ENCODE peak calls at places on chromosomes 1 and 21, in seven cellular contexts. F, O, N, L, P, E and C are unnamed samples.

GRCh38 chr1:37814257-37814656 is 6.2 kb upstream of the YRDC start:
- DNase-seq in L (no peak), P (no peak), O (no peak), E (no peak), F (no peak), N (no peak), C (peak; percentile 23)

GRCh38 chr1:24275510-24275909 is 43.6 kb upstream of the GRHL3 start:
- DNase-seq in O (peak; percentile 42), N (no peak), L (no peak), F (no peak), E (no peak), P (no peak), C (no peak)

GRCh38 chr1:81878538-81878937 is 77.8 kb downstream of the ADGRL2 start:
- DNase-seq in N (no peak), E (no peak), F (no peak), L (no peak), O (no peak), P (no peak), C (no peak)

GRCh38 chr1:171486048-171486519 is 754 bp downstream of the PRRC2C start:
- DNase-seq in L (peak; percentile 40), F (no peak), O (peak; percentile 81), P (no peak), N (no peak), E (no peak), C (no peak)

GRCh38 chr1:11707621-11708276 is 16.2 kb downstream of the DRAXIN start:
- DNase-seq in P (peak; percentile 51), L (no peak), F (no peak), N (no peak), E (peak; percentile 29), O (no peak), C (peak; percentile 55)

GRCh38 chr1:167171286-167171929 is 49.3 kb upstream of the POU2F1 start:
- DNase-seq in O (no peak), P (no peak), E (no peak), F (no peak), L (no peak), N (no peak), C (no peak)

GRCh38 chr1:248825136-248825535 is 579 bp downstream of the SH3BP5L start:
- DNase-seq in O (no peak), E (no peak), P (no peak), N (no peak), F (no peak), L (no peak), C (no peak)

GRCh38 chr1:102593276-102593675 is 515.0 kb downstream of the COL11A1 start:
- DNase-seq in F (no peak), O (no peak), P (no peak), N (no peak), E (no peak), L (no peak), C (no peak)

GRCh38 chr1:63773815-63774616 is at the start of gene ROR1:
- DNase-seq in O (peak; percentile 76), N (peak; percentile 94), F (peak; percentile 52), L (peak; percentile 81), E (peak; percentile 92), P (peak; percentile 95), C (peak; percentile 83)

GRCh38 chr1:71046891-71047634 is 553 bp downstream of the PTGER3 start:
- DNase-seq in O (no peak), F (no peak), N (peak; percentile 6), L (no peak), P (peak; percentile 24), E (no peak), C (no peak)

GRCh38 chr1:95007687-95008086 is 65.1 kb downstream of the ALG14 start:
- DNase-seq in N (no peak), O (no peak), F (no peak), P (no peak), L (no peak), E (no peak), C (no peak)

GRCh38 chr1:2174348-2175054 is 20.1 kb downstream of the FAAP20 start:
- DNase-seq in E (peak; percentile 64), P (peak; percentile 79), O (peak; percentile 54), L (peak; percentile 48), F (no peak), N (peak; percentile 79), C (no peak)

GRCh38 chr1:25360596-25361581 is 22.8 kb downstream of the TMEM50A start:
- DNase-seq in N (no peak), O (peak; percentile 87), P (no peak), E (no peak), F (no peak), L (no peak), C (no peak)

GRCh38 chr1:38077523-38078147 is 31.0 kb upstream of the POU3F1 start:
- DNase-seq in O (no peak), F (no peak), N (no peak), E (no peak), L (no peak), P (no peak), C (no peak)

GRCh38 chr1:2412773-2413494 is 570 bp upstream of the PEX10 start:
- DNase-seq in N (peak; percentile 83), L (no peak), O (peak; percentile 31), E (no peak), F (no peak), P (peak; percentile 85), C (no peak)

GRCh38 chr1:213605732-213606131 is 382.0 kb upstream of the PROX1 start:
- DNase-seq in P (no peak), L (no peak), F (no peak), N (no peak), O (no peak), E (no peak), C (no peak)

GRCh38 chr21:15003463-15004135 is 61.2 kb downstream of the NRIP1 start:
- DNase-seq in P (no peak), F (no peak), E (no peak), O (no peak), N (peak; percentile 66), L (no peak), C (no peak)

GRCh38 chr1:203328714-203329122 is 22.2 kb downstream of the FMOD start:
- DNase-seq in L (no peak), O (no peak), F (no peak), N (peak; percentile 80), P (peak; percentile 74), E (no peak), C (no peak)

GRCh38 chr1:192615055-192615454 is 20.9 kb upstream of the RGS13 start:
- DNase-seq in N (no peak), E (no peak), L (no peak), P (no peak), O (no peak), F (no peak), C (no peak)
- H3K4me1 ChIP-seq in N (no peaks in the 10 kb centered on the region), E (no peaks in the 10 kb centered on the region), L (no peaks in the 10 kb centered on the region), P (no peaks in the 10 kb centered on the region), O (no peaks in the 10 kb centered on the region), F (no peaks in the 10 kb centered on the region), C (no peaks in the 10 kb centered on the region)

DNA sequence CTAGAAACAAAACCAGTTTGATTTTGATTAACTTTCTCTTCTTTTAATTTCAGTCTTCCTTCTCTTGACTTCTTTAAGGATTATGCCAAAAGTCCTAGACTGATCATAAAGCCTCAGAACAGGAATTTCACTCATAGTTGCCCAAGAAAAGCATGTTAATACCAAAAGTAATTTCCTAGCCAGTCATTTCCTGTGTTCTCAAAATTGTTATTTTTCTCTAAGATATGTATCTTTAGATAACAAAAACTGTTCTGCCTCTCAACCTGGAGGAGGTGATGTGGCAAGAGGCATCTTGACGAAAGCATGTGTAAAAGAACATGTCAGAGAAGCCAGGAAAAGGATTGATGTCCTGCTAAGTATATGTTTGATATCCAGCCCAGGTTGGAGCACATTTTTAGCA is 78.0 kb upstream of the IPO9 start:
- DNase-seq in L (no peak), F (no peak), N (no peak), P (no peak), O (peak; percentile 84), E (no peak), C (no peak)
- H3K4me1 ChIP-seq in L (no peaks in the 10 kb centered on the region), F (peaks cover 92% of the 10 kb centered on the region), N (peaks cover 86% of the 10 kb centered on the region), P (peaks cover 31% of the 10 kb centered on the region), O (peaks cover 43% of the 10 kb centered on the region), E (no peaks in the 10 kb centered on the region), C (peaks cover 16% of the 10 kb centered on the region)

GRCh38 chr1:110893908-110894490 is 21.1 kb downstream of the CD53 start:
- DNase-seq in P (no peak), L (no peak), E (no peak), O (no peak), F (no peak), N (no peak), C (no peak)

GRCh38 chr1:110888641-110889040 is 15.7 kb downstream of the CD53 start:
- DNase-seq in F (no peak), P (no peak), E (no peak), O (no peak), N (no peak), L (no peak), C (no peak)

GRCh38 chr1:110890474-110891196 is 17.7 kb downstream of the CD53 start:
- DNase-seq in O (no peak), P (no peak), F (no peak), E (no peak), N (no peak), L (no peak), C (no peak)

DNA sequence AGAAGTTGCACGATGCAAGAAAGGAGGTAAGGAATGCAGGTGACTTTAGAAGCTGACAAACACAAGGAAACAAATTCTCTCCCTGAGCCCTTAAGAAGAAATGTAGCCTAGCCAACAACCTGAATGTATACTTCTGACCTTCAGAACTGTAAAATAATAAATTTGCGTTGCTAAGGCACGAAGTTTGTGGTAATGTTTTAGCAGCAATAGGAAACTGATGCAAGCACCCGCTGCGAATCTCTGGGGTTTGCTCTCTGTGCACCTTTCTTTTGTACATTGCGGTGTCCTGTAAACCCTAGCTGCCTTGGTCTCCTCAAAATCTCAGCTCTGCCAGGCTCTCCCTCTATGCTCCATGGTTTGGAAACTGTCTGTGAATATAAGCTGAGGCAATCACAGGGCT is 15.1 kb downstream of the CD53 start:
- DNase-seq in O (no peak), P (no peak), L (no peak), E (no peak), F (no peak), N (no peak), C (no peak)
- H3K4me1 ChIP-seq in O (no peaks in the 10 kb centered on the region), P (no peaks in the 10 kb centered on the region), L (no peaks in the 10 kb centered on the region), E (no peaks in the 10 kb centered on the region), F (no peaks in the 10 kb centered on the region), N (no peaks in the 10 kb centered on the region), C (no peaks in the 10 kb centered on the region)

DNA sequence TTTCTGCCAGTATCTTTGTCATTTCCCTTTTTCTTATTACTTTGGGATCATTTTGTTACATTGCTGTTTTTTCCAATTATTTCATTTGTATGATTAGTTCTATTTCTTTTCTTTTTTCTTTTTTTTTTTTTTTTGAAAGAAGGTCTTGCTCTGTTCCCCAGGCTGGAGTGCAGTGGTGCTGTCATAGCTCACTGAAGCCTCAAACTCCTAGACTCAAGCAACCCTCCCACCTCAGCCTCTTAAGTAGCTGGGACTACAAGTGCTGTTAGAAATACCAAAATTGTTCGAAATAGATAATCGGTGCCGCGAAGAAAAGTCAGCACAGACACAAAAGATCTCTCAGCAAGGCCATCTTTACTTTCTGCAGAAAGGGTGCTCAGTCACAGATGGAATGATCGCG is 26.6 kb upstream of the COL6A1 start:
- DNase-seq in P (no peak), L (no peak), F (no peak), E (no peak), N (no peak), O (no peak), C (no peak)
- H3K4me1 ChIP-seq in P (peaks cover 28% of the 10 kb centered on the region), L (no peaks in the 10 kb centered on the region), F (peaks cover 67% of the 10 kb centered on the region), E (no peaks in the 10 kb centered on the region), N (peaks cover 9% of the 10 kb centered on the region), O (peaks cover 6% of the 10 kb centered on the region), C (peaks cover 6% of the 10 kb centered on the region)